ENCODE peak calls at places on chromosomes 11 and 22, in four cellular contexts. G, C, D and O are unnamed samples.

GRCh38 chr11:117823941-117824420 is 563 bp downstream of the FXYD2 start:
- DNase-seq in G (no peak), C (no peak), D (no peak), O (no peak)

GRCh38 chr11:101617735-101618332 is 34.0 kb upstream of the TRPC6 start:
- DNase-seq in C (no peak), D (no peak), G (no peak), O (peak; percentile 5)

GRCh38 chr11:43557553-43558031 is 122.9 kb upstream of the HSD17B12 start:
- DNase-seq in D (no peak), C (no peak), G (no peak), O (peak; percentile 64)

GRCh38 chr22:19224557-19224956 is 46.0 kb upstream of the SLC25A1 start:
- DNase-seq in D (no peak), G (no peak), C (no peak), O (no peak)

GRCh38 chr22:46537221-46537945 is at the start of gene CELSR1:
- DNase-seq in D (no peak), C (peak; percentile 66), G (no peak), O (peak; percentile 78)

GRCh38 chr11:117160826-117161225 is 16.7 kb downstream of the PAFAH1B2 start:
- DNase-seq in D (no peak), C (peak; percentile 17), G (no peak), O (no peak)

GRCh38 chr11:61688368-61689163 is 8.4 kb downstream of the DAGLA start:
- DNase-seq in G (no peak), D (no peak), C (no peak), O (no peak)

GRCh38 chr22:24410110-24410856 is 17.1 kb upstream of the ADORA2A start:
- DNase-seq in C (no peak), D (no peak), G (no peak), O (no peak)

GRCh38 chr11:3102641-3102921 is 45.4 kb upstream of the CARS1 start:
- DNase-seq in D (no peak), C (no peak), G (no peak), O (no peak)

GRCh38 chr22:45807156-45807915 is 135.7 kb downstream of the ATXN10 start:
- DNase-seq in C (no peak), G (no peak), D (no peak), O (no peak)

GRCh38 chr11:46369458-46370152 is 11.9 kb upstream of the MDK start:
- DNase-seq in D (no peak), G (peak; percentile 70), C (peak; percentile 77), O (peak; percentile 86)

GRCh38 chr11:99534812-99535211 is 514.1 kb downstream of the CNTN5 start:
- DNase-seq in G (no peak), C (no peak), D (no peak), O (no peak)

GRCh38 chr22:41523464-41524221 is 20.6 kb downstream of the POLR3H start:
- DNase-seq in D (no peak), C (peak; percentile 64), G (no peak), O (no peak)

GRCh38 chr11:1843796-1844195 is 5.0 kb downstream of the TNNI2 start:
- DNase-seq in D (no peak), C (no peak), G (no peak), O (no peak)

GRCh38 chr11:57144531-57145320 is 37.0 kb upstream of the LRRC55 start:
- DNase-seq in C (no peak), G (no peak), D (no peak), O (no peak)
- TF ChIP-seq CEBPB in C (no peak), G (no peak), D (no peak), O (no peak)

GRCh38 chr22:17629646-17630045 is 1.1 kb upstream of the ATP6V1E1 start:
- DNase-seq in D (no peak), G (no peak), C (no peak), O (no peak)
- TF ChIP-seq GABPA in D (no peak), G (no peak), C (no peak), O (no peak)

GRCh38 chr11:8069771-8070170 is 11.2 kb upstream of the TUB start:
- DNase-seq in C (no peak), G (no peak), D (no peak), O (no peak)
- TF ChIP-seq CEBPB in C (no peak), G (no peak), D (no peak), O (no peak)

GRCh38 chr11:6602096-6602940 is 1.1 kb downstream of the RRP8 start:
- DNase-seq in C (no peak), D (no peak), G (no peak), O (no peak)

GRCh38 chr11:6606471-6607189 is 3.1 kb downstream of the ILK start:
- DNase-seq in C (peak; percentile 68), D (no peak), G (peak; percentile 97), O (peak; percentile 90)

GRCh38 chr11:6604081-6604626 is 580 bp downstream of the ILK start:
- DNase-seq in D (no peak), C (peak; percentile 42), G (peak; percentile 64), O (no peak)

GRCh38 chr11:6601041-6601461 is 2.4 kb downstream of the RRP8 start:
- DNase-seq in D (no peak), G (no peak), C (no peak), O (peak; percentile 23)

GRCh38 chr11:6603287-6604080 is at the start of the genes ILK and RRP8:
- DNase-seq in D (peak; percentile 59), C (peak; percentile 91), G (peak; percentile 79), O (no peak)
- TF ChIP-seq GABPA in D (peak; percentile 70), C (peak; percentile 86), G (peak; percentile 71), O (peak; percentile 16)

GRCh38 chr11:36060926-36061325 is 117.1 kb downstream of the LDLRAD3 start:
- DNase-seq in C (no peak), G (no peak), D (no peak), O (no peak)

GRCh38 chr11:36066891-36067290 is 123.0 kb downstream of the LDLRAD3 start:
- DNase-seq in G (no peak), D (no peak), C (no peak), O (no peak)

GRCh38 chr11:36059660-36060059 is 115.8 kb downstream of the LDLRAD3 start:
- DNase-seq in D (no peak), C (no peak), G (no peak), O (no peak)

GRCh38 chr11:36065436-36065835 is 121.6 kb downstream of the LDLRAD3 start:
- DNase-seq in D (no peak), C (no peak), G (no peak), O (no peak)

DNA sequence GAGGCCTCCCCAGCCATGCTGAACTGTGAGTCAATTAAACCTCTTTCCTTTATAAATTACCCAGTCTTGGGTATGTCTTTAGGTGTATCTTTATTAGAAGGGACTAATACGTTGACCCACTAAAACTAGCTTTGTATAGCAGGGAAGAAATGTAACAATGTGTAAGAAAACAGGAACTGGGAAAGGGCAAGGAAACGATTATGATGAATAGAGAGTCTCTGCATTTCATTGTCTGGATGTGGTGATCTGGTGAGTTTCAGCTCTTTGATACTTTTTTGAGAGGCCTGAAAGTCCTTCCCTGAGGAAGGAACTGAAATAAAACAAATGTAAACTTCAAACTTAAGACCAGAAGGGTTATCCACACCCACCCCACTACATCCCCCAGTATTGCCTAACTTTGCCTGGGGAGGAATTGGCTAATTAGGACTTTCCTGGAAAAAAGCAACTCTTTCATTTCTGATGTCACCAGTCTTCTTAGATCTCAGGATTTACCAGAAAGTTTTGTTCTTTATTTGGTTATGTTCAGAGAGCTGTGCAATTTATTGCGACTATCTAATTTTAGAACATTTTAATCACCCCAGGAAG is 119.0 kb downstream of the LDLRAD3 start:
- DNase-seq in D (no peak), G (no peak), C (no peak), O (no peak)
- TF ChIP-seq CEBPB in D (no peak), G (no peak), C (no peak), O (no peak)